ENCODE peak calls at places on chromosomes 13 and 19, in six cellular contexts. U, P, L, J, V and D are unnamed samples.

GRCh38 chr19:30791116-30791515 is 418.9 kb downstream of the ZNF536 start:
- DNase-seq in U (no peak), P (no peak), L (no peak), J (no peak), V (no peak), D (no peak)

GRCh38 chr19:12773571-12773970 is 1.8 kb downstream of the HOOK2 start:
- DNase-seq in U (no peak), P (peak; percentile 47), L (peak; percentile 21), J (no peak), V (no peak), D (no peak)

GRCh38 chr19:57671124-57671895 is 2.6 kb downstream of the ZSCAN4 start:
- DNase-seq in U (no peak), P (no peak), L (no peak), J (no peak), V (no peak), D (no peak)

GRCh38 chr13:86933676-86934075 is 737.5 kb upstream of the SLITRK5 start:
- DNase-seq in U (no peak), P (no peak), L (no peak), J (no peak), V (no peak), D (no peak)

GRCh38 chr13:114173261-114173660 is 5.8 kb upstream of the CFAP97D2 start:
- DNase-seq in U (no peak), P (no peak), L (no peak), J (no peak), V (no peak), D (no peak)

GRCh38 chr13:60933638-60934037 is 482.0 kb downstream of the PCDH20 start:
- DNase-seq in U (no peak), P (no peak), L (no peak), J (no peak), V (no peak), D (no peak)

GRCh38 chr19:48872182-48872883 is at the start of gene PPP1R15A:
- DNase-seq in U (peak; percentile 99), P (peak; percentile 99), L (peak; percentile 98), J (peak; percentile 99), V (peak; percentile 99), D (peak; percentile 97)

GRCh38 chr13:88217372-88217771 is 546.2 kb downstream of the SLITRK5 start:
- DNase-seq in U (no peak), P (no peak), L (no peak), J (no peak), V (no peak), D (no peak)

GRCh38 chr19:49555600-49556411 is 24.6 kb downstream of the NOSIP start:
- DNase-seq in U (peak; percentile 96), P (peak; percentile 56), L (no peak), J (no peak), V (peak; percentile 87), D (no peak)

GRCh38 chr19:2462635-2463421 is 6.1 kb upstream of the LMNB2 start:
- DNase-seq in U (peak; percentile 88), P (peak; percentile 98), L (peak; percentile 92), J (peak; percentile 89), V (peak; percentile 79), D (peak; percentile 93)

GRCh38 chr19:2458054-2458453 is 1.3 kb upstream of the LMNB2 start:
- DNase-seq in U (no peak), P (no peak), L (no peak), J (no peak), V (no peak), D (no peak)

GRCh38 chr19:2460245-2460644 is 3.5 kb upstream of the LMNB2 start:
- DNase-seq in U (no peak), P (no peak), L (no peak), J (no peak), V (no peak), D (no peak)

GRCh38 chr19:2464389-2464788 is 7.6 kb upstream of the LMNB2 start:
- DNase-seq in U (no peak), P (no peak), L (no peak), J (no peak), V (no peak), D (no peak)

DNA sequence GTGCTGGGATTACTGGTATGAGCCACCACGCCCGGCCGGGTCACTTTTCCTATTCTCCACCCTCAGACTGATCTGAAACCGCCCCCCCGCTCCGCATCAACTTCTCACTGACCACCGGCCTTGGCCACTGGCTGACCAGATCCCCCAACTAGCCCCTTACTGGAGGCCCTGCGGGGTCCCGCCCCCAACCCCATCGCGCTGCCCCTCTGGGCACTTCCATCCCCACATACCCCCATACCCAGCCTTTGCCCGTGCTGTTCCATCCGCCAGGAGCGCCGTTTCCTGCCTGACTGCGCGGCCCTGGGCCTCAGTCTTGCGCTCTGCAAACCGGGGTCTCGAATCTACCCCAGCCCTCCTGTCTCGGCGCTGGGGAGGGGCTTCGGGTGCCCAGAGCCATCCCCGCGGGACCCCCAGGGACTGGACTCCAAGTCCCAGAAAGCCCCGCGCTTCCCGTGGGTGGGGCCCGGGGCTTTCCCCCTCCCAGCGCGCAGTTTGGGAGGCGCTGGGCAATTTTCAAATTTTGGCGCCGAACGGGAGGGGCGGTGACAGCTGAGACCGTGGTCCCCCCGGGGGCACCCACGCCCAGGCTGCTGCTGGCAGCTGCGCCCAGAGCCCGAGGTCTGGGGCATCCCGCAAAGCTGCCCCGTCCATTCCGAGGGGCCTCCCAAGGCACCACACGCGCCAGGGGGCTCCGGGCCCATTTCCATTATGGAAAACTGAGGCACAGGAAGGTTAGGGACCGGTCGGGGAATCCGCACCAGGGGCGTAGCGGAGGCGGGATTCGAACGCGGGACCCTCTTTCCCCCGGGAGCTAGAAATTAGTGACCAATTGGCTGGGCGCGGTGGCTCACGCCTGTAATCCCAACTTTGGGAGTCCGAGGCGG is 5.2 kb upstream of the LMNB2 start:
- DNase-seq in U (peak; percentile 39), P (peak; percentile 73), L (peak; percentile 59), J (no peak), V (peak; percentile 63), D (no peak)
- TF ChIP-seq CTCF in U (no peak), P (peak; percentile 39), L (peak; percentile 39), J (no peak), V (no peak), D (peak; percentile 44)

GRCh38 chr13:41649659-41650058 is 192.3 kb downstream of the RGCC start:
- DNase-seq in U (no peak), P (peak; percentile 28), L (no peak), J (no peak), V (no peak), D (no peak)
- TF ChIP-seq CTCF in U (no peak), P (peak; percentile 50), L (peak; percentile 50), J (no peak), V (peak; percentile 28), D (peak; percentile 64)

DNA sequence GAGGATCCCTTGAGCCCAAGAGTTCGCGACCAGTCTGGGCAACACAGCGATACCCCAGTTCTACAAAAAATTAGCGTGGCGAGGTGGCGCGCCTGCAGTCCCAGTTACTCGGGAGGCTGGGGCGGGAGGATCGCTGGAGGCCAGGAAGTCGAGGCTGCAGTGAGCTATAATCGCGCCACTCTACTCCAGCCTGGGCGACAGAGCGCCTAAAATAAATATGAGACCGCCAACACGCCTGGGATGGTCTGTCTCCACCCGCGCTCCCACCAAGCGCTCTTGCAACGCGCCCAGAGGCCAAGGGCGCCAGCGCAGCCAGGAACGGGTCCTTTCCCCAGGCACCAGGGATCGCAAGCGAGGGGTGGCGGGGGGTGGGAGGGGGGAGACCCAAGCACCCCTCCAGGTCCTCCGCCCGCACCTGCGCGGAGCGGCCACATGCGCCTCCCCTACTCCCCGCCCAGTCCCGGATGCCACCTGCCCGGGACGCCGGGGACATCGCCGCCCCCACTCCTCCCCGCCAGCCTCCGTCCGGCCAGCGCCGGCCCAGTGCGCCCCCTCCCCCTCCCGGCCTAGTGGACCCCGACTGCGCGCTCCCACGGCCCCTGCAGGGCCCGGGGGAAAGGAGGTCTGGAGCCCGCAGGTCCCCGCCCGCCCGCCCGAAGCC is 441 bp downstream of the RHPN2 start:
- DNase-seq in U (peak; percentile 50), P (no peak), L (no peak), J (no peak), V (no peak), D (no peak)
- TF ChIP-seq CTCF in U (no peak), P (no peak), L (no peak), J (no peak), V (no peak), D (peak; percentile 36)

GRCh38 chr19:11141937-11142527 is 13.6 kb downstream of the SPC24 start:
- DNase-seq in U (no peak), P (no peak), L (no peak), J (no peak), V (no peak), D (no peak)
- TF ChIP-seq CTCF in U (no peak), P (peak; percentile 8), L (peak; percentile 22), J (no peak), V (no peak), D (peak; percentile 39)

DNA sequence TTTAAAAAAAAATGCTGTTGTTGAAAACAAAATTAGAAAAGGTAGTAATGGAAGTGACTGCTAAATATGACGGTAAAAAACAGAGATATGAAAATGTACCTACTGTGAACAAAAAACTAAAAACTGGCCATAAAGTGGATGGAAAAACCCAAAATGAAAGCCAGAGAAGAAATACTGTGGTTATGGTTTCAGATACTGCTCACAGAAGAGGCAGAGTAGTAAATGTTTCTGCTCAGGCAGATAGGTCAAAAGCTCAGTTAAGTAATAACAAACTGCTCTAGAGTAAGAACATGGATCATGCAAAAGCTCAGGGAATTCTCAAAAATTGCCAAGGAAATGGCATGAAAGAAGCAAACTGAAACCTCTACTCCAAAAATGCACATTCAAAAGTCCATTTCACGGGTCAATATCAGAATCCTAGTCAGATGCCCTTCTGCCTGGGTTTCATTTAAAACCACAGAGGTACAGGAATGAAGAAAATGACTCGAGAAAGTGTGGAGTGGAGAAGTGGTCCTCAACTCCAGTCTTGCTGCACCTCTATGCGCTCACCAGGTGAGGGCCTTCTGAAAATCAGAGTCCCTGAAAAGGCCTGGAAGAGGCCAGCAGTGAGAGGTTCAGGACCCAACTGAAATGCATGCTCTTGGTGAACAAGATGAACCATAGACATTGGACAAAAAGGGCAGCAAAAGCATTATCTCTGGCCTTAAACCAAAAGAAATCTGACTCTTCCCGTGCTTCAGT is 315.0 kb upstream of the SPRY2 start:
- DNase-seq in U (no peak), P (no peak), L (no peak), J (no peak), V (no peak), D (no peak)
- TF ChIP-seq CTCF in U (no peak), P (no peak), L (no peak), J (no peak), V (no peak), D (no peak)

GRCh38 chr19:13835791-13836723 is 40.8 kb downstream of the ZSWIM4 start:
- DNase-seq in U (no peak), P (peak; percentile 47), L (no peak), J (peak; percentile 84), V (no peak), D (no peak)

GRCh38 chr19:13832096-13832495 is 36.9 kb downstream of the ZSWIM4 start:
- DNase-seq in U (no peak), P (no peak), L (no peak), J (no peak), V (no peak), D (no peak)

GRCh38 chr19:13831560-13832056 is 36.4 kb downstream of the ZSWIM4 start:
- DNase-seq in U (no peak), P (no peak), L (peak; percentile 54), J (peak; percentile 75), V (no peak), D (no peak)

GRCh38 chr19:13834308-13834790 is 39.1 kb downstream of the ZSWIM4 start:
- DNase-seq in U (no peak), P (peak; percentile 39), L (peak; percentile 73), J (no peak), V (no peak), D (no peak)

GRCh38 chr19:13833330-13834265 is 38.4 kb downstream of the ZSWIM4 start:
- DNase-seq in U (peak; percentile 96), P (peak; percentile 94), L (peak; percentile 87), J (peak; percentile 98), V (peak; percentile 96), D (no peak)
- TF ChIP-seq CTCF in U (peak; percentile 43), P (peak; percentile 49), L (peak; percentile 64), J (no peak), V (peak; percentile 28), D (peak; percentile 71)

GRCh38 chr13:33874871-33875270 is 56.9 kb downstream of the RFC3 start:
- DNase-seq in U (no peak), P (no peak), L (no peak), J (no peak), V (no peak), D (no peak)
- TF ChIP-seq CTCF in U (no peak), P (no peak), L (peak; percentile 9), J (no peak), V (no peak), D (peak; percentile 64)